ENCODE peak calls at places on chromosomes 3 and 15, in four cellular contexts. V, I, U and F are unnamed samples.

GRCh38 chr15:70299931-70300858 is 202.5 kb upstream of the TLE3 start:
- DNase-seq in V (no peak), U (peak), I (peak), F (no peak)

GRCh38 chr3:59212128-59212764 is 162.4 kb upstream of the CFAP20DC start:
- DNase-seq in V (no peak), I (peak), U (peak), F (peak)

GRCh38 chr3:197352382-197352781 is 54.0 kb upstream of the DLG1 start:
- DNase-seq in I (no peak), V (no peak), U (no peak), F (no peak)

GRCh38 chr3:100160516-100160915 is 46.2 kb upstream of the FILIP1L start:
- DNase-seq in U (no peak), I (no peak), V (no peak), F (no peak)

GRCh38 chr15:50353999-50354837 is 780 bp downstream of the GABPB1 start:
- DNase-seq in V (peak), U (peak), I (peak), F (peak)

GRCh38 chr15:28917791-28918140 is 32.0 kb downstream of the APBA2 start:
- DNase-seq in I (no peak), V (no peak), U (no peak), F (no peak)

GRCh38 chr15:61831505-61831921 is 228.7 kb downstream of the VPS13C start:
- DNase-seq in V (no peak), U (no peak), I (no peak), F (no peak)

GRCh38 chr3:113573728-113574127 is 41.4 kb downstream of the SIDT1 start:
- DNase-seq in U (no peak), V (no peak), I (no peak), F (no peak)

GRCh38 chr3:153305189-153305588 is 143.2 kb downstream of the RAP2B start:
- DNase-seq in V (no peak), U (no peak), I (no peak), F (no peak)

GRCh38 chr3:71629289-71630252 is 46.0 kb upstream of the FOXP1 start:
- DNase-seq in V (no peak), I (peak), U (no peak), F (no peak)

GRCh38 chr15:52912172-52912571 is 122.0 kb upstream of the ONECUT1 start:
- DNase-seq in V (no peak), U (no peak), I (no peak), F (no peak)

GRCh38 chr3:196968233-196969000 is at the start of gene PIGZ:
- DNase-seq in V (no peak), U (peak), I (peak), F (peak)

GRCh38 chr15:80474751-80475295 is 70.6 kb downstream of the ARNT2 start:
- DNase-seq in I (no peak), U (no peak), V (no peak), F (no peak)

GRCh38 chr3:190183121-190183520 is 62.4 kb upstream of the P3H2 start:
- DNase-seq in V (no peak), U (peak), I (no peak), F (no peak)

GRCh38 chr3:73547427-73548036 is 77.2 kb downstream of the PDZRN3 start:
- DNase-seq in U (no peak), V (no peak), I (no peak), F (no peak)

GRCh38 chr3:55629432-55629831 is 142.3 kb upstream of the WNT5A start:
- DNase-seq in I (no peak), V (no peak), U (no peak), F (no peak)

GRCh38 chr3:188558343-188559068 is 404.5 kb downstream of the LPP start:
- DNase-seq in V (no peak), U (no peak), I (no peak), F (no peak)

DNA sequence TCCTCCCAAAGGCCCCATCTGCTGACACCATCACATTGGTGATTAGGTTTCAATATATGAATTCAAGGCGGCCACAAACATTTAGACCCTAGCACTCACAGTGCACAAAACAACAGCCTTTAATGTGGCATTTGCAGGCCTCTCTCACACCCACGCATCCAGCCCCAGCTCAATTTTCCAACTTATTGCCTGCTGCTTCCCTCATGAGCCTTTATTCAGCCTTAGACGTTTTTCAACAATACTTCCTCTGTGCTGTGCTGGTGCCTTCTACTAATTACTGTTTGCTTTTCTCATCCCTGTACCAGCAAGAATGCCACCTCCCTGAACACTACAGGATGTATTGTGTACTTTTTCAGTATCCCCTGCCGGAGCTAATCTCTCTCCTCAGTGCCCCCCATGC is 334.6 kb downstream of the GABRB3 start:
- DNase-seq in V (no peak), U (no peak), I (no peak), F (no peak)
- TF ChIP-seq CTCF in V (no peak), U (no peak), I (no peak), F (no peak)

GRCh38 chr3:48240711-48241491 is at the start of gene ZNF589:
- DNase-seq in U (peak), I (peak), V (peak), F (peak)
- TF ChIP-seq CTCF in U (peak), I (peak), V (no peak), F (no peak)

GRCh38 chr3:98657429-98657828 is 64.0 kb upstream of the CPOX start:
- DNase-seq in V (peak), I (peak), U (peak), F (peak)
- TF ChIP-seq CTCF in V (no peak), I (no peak), U (peak), F (no peak)

DNA sequence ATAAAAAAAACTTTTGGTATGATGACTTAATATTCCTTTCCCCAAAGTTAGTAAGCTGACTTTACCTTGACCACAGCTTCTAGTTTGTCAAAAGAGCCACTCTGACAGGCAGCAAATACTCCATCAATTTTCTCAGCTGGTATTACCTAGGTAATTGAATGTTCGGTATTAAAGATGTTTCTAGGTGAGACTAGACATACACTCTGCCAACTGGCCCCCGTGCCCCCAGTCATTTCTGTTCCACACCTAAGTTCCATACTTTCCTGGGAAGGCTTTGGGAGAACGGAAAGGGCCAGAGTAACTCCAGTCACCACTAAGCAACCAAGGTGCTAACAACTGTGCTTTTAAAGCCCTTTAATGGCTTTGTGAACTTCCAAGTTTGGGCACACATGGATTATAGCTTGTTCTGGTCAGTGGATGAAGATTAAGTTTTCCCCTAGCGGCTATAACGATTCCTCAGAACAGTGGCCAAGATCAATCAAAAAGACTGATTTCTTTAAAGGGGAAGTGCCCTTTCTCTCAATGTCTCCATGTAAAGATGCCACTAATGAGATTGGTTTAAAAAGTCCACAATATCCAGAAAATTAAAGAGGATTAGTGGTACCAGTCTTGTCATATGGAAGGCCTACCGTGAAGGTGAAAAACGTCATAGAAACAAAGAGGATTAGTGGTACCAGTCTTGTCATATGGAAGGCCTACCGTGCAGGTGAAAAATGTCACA is 7.0 kb downstream of the EIF4A2 start:
- DNase-seq in I (peak), U (no peak), V (no peak), F (no peak)
- TF ChIP-seq CTCF in I (no peak), U (no peak), V (no peak), F (no peak)

GRCh38 chr15:40763801-40764765 is at the start of gene GCHFR:
- DNase-seq in V (peak), U (peak), I (peak), F (peak)
- TF ChIP-seq CTCF in V (peak), U (peak), I (peak), F (peak)

DNA sequence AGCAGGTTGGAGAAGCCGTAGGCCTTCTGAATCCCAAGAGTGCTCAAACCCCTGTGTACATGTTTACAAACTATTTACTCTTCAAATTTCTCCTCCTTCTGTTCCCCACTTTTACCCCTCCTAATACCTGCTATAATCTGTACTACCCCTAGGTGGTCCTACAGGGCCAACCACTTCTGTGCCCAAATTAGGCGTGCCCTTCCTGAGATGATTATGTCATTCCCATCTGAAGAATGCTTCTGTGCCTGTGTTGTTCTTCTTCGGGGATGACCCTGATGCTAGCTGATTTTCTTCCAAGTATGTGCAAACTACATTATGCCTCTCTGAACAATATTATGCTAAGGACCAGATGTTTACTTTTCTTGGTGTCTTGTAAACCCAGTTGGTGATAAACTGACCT is 20.5 kb downstream of the RBP2 start:
- DNase-seq in U (no peak), V (no peak), I (no peak), F (no peak)
- TF ChIP-seq CTCF in U (peak), V (peak), I (no peak), F (peak)

GRCh38 chr3:56864090-56864489 is 62.3 kb upstream of the ARHGEF3 start:
- DNase-seq in V (no peak), I (no peak), U (no peak), F (no peak)

GRCh38 chr3:56869157-56869889 is 67.6 kb upstream of the ARHGEF3 start:
- DNase-seq in I (no peak), V (no peak), U (no peak), F (no peak)

GRCh38 chr3:56870436-56870835 is 68.7 kb upstream of the ARHGEF3 start:
- DNase-seq in V (no peak), I (no peak), U (no peak), F (no peak)

GRCh38 chr3:56864886-56865527 is 63.3 kb upstream of the ARHGEF3 start:
- DNase-seq in V (no peak), I (no peak), U (no peak), F (no peak)

DNA sequence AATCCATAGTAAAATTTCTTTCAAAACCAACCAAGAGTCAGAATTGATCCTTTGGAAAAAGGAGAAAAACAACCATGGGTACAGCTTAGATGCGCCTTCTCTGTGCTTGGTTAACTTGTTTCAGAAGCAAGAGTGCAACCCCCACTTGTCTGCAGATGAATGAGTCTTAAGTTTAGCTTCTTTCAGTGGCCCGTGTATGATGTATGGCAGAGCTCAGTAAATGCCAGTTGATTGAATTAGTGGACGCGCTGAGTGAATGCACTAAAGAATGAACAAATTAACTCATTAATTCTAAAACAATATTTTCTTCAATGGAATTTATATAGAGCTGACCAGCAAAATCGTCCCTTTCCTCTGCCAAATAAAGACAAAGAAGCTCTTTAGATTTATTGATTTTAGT is 67.0 kb upstream of the ARHGEF3 start:
- DNase-seq in I (no peak), U (no peak), V (no peak), F (no peak)
- TF ChIP-seq CTCF in I (no peak), U (no peak), V (no peak), F (no peak)

GRCh38 chr15:42053010-42053409 is 32.2 kb upstream of the PLA2G4E start:
- DNase-seq in V (peak), U (no peak), I (no peak), F (no peak)
- TF ChIP-seq CTCF in V (no peak), U (no peak), I (no peak), F (no peak)

GRCh38 chr15:31456329-31457060 is 129.9 kb downstream of the KLF13 start:
- DNase-seq in U (no peak), I (no peak), V (no peak), F (no peak)

GRCh38 chr15:31457161-31457560 is 130.5 kb downstream of the KLF13 start:
- DNase-seq in U (no peak), V (no peak), I (no peak), F (no peak)

GRCh38 chr15:31453558-31454318 is 127.1 kb downstream of the KLF13 start:
- DNase-seq in I (no peak), V (no peak), U (no peak), F (no peak)

GRCh38 chr15:31457631-31458526 is 131.2 kb downstream of the KLF13 start:
- DNase-seq in V (no peak), I (no peak), U (no peak), F (no peak)

DNA sequence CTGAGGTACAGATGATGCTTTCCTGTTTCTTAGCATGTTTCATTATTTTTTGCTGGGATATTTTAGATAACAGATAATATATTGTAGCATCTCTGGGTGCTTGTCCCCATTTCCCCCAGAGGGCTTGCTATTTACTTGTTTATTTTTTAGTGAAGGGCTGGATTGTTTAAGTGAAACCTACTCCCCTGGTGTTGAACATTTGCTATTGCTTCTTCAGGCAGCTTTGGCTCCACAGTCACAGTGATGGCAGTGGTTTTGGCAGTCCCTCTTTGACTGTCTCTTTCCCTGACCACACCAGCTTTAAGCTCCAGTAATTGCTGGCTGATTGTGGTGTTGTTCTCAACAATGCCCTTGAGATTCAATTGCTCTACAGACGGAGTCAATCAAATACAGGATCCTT is 128.9 kb downstream of the KLF13 start:
- DNase-seq in V (no peak), U (no peak), I (no peak), F (no peak)
- TF ChIP-seq CTCF in V (peak), U (no peak), I (no peak), F (no peak)

DNA sequence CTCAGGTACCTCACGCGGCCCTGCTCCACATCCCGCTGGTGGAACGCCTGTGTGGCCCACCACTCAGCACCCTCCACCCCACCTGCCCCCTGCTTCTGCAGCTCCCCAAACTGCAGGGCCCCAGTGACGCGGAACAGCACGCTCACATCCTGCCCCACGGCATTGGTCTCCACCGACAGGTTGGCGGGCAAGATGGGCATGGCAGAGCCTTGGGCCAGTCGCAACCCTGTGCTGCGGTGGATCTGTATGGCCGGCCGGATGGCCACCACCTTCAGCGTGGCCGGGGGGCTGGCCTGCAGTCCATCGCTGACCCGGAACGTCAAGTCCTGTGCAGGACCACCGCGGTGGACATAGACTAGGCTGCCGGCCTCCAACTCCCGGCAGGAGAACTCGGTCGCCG is 23.8 kb downstream of the CSPG4 start:
- DNase-seq in V (no peak), U (no peak), I (no peak), F (no peak)
- TF ChIP-seq CTCF in V (no peak), U (no peak), I (no peak), F (no peak)